ENCODE peak calls at places on chromosomes 5 and 9, in five cellular contexts. U is ascending aorta, K is Calu3, E is cerebellar nuclear complex, S is SK-N-MC. B is an unnamed sample.

GRCh38 chr5:94432499-94432898 is 185.9 kb downstream of the KIAA0825 start:
- DNase-seq in U (no peak), E (no peak), K (no peak), S (no peak), B (no peak)

GRCh38 chr9:77291714-77292113 is 114.4 kb downstream of the VPS13A start:
- DNase-seq in K (peak; percentile 15), E (no peak), U (no peak), S (no peak), B (peak; percentile 24)

GRCh38 chr9:26725573-26725972 is 167.0 kb downstream of the CAAP1 start:
- DNase-seq in K (no peak), U (no peak), S (no peak), E (no peak), B (no peak)

GRCh38 chr9:9078301-9078700 is 1278.7 kb upstream of the DMAC1 start:
- DNase-seq in U (no peak), S (no peak), K (no peak), E (no peak), B (no peak)

GRCh38 chr5:124824637-124825158 is 78.3 kb upstream of the ZNF608 start:
- DNase-seq in S (no peak), U (no peak), E (no peak), K (peak; percentile 20), B (no peak)

GRCh38 chr5:76942581-76942980 is 10.3 kb upstream of the CRHBP start:
- DNase-seq in E (no peak), S (no peak), U (no peak), K (no peak), B (no peak)

GRCh38 chr9:109640232-109641078 is 139.5 kb upstream of the PALM2AKAP2 start:
- DNase-seq in K (peak; percentile 50), U (no peak), E (no peak), S (no peak), B (no peak)

GRCh38 chr9:136023401-136024225 is 62.4 kb upstream of the UBAC1 start:
- DNase-seq in K (no peak), S (no peak), E (no peak), U (no peak), B (no peak)

GRCh38 chr9:138049779-138050471 is 172.3 kb downstream of the CACNA1B start:
- DNase-seq in U (no peak), K (no peak), S (no peak), E (no peak), B (no peak)

GRCh38 chr9:89661956-89662717 is 57.3 kb downstream of the GADD45G start:
- DNase-seq in K (peak; percentile 93), U (peak; percentile 85), S (peak; percentile 50), E (peak; percentile 98), B (peak; percentile 74)

GRCh38 chr9:79577969-79578723 is 6.4 kb downstream of the TLE4 start:
- DNase-seq in S (no peak), E (no peak), K (no peak), U (no peak), B (no peak)

GRCh38 chr5:151141535-151141934 is 16.0 kb downstream of the ANXA6 start:
- DNase-seq in E (no peak), S (no peak), K (no peak), U (no peak), B (no peak)

GRCh38 chr5:55821731-55822512 is 29.2 kb upstream of the IL31RA start:
- DNase-seq in S (no peak), E (no peak), K (peak; percentile 49), U (no peak), B (no peak)

GRCh38 chr5:100904259-100904822 is 1.3 kb upstream of the ST8SIA4 start:
- DNase-seq in S (no peak), K (no peak), U (no peak), E (no peak), B (no peak)

GRCh38 chr9:91066042-91066415 is 264.4 kb downstream of the SYK start:
- DNase-seq in U (no peak), K (no peak), E (no peak), S (no peak), B (no peak)

GRCh38 chr5:102306121-102306520 is 10.0 kb upstream of the SLCO4C1 start:
- DNase-seq in K (no peak), S (no peak), U (no peak), E (no peak), B (no peak)

GRCh38 chr5:10367586-10367985 is 14.1 kb downstream of the MARCHF6 start:
- DNase-seq in U (no peak), E (no peak), S (no peak), K (no peak), B (no peak)

GRCh38 chr5:137611926-137612435 is 112.9 kb upstream of the SPOCK1 start:
- DNase-seq in E (no peak), K (no peak), U (no peak), S (no peak), B (no peak)

GRCh38 chr5:157528036-157528632 is 47.4 kb downstream of the ADAM19 start:
- DNase-seq in E (no peak), S (no peak), U (no peak), K (no peak), B (no peak)

GRCh38 chr9:135070198-135070951 is 17.1 kb upstream of the OLFM1 start:
- DNase-seq in E (no peak), U (no peak), K (no peak), S (no peak), B (no peak)

GRCh38 chr9:108855888-108856287 is at the start of gene ACTL7B:
- DNase-seq in E (no peak), U (no peak), K (no peak), S (no peak), B (no peak)

GRCh38 chr9:130236436-130236985 is 29.0 kb upstream of the HMCN2 start:
- DNase-seq in S (no peak), U (no peak), K (no peak), E (no peak), B (no peak)

GRCh38 chr9:109901191-109901590 is 121.2 kb downstream of the PALM2AKAP2 start:
- DNase-seq in E (no peak), S (no peak), K (no peak), U (no peak), B (no peak)

GRCh38 chr5:154478224-154478565 is at the start of gene HAND1:
- DNase-seq in E (no peak), S (no peak), K (peak; percentile 53), U (no peak), B (no peak)

GRCh38 chr9:114220129-114220541 is 64.8 kb downstream of the COL27A1 start:
- DNase-seq in E (no peak), K (no peak), U (no peak), S (no peak), B (no peak)

GRCh38 chr9:101376117-101376866 is 8.5 kb downstream of the BAAT start:
- DNase-seq in U (no peak), E (no peak), K (no peak), S (no peak), B (no peak)

GRCh38 chr5:99191181-99191775 is 262.5 kb upstream of the CHD1 start:
- DNase-seq in S (no peak), U (no peak), E (no peak), K (no peak), B (no peak)

GRCh38 chr9:101465330-101465915 is 29.8 kb upstream of the ALDOB start:
- DNase-seq in E (no peak), K (peak; percentile 53), S (peak; percentile 92), U (no peak), B (peak; percentile 63)

GRCh38 chr5:54534306-54534705 is 16.7 kb downstream of the SNX18 start:
- DNase-seq in U (no peak), E (no peak), S (no peak), K (no peak), B (no peak)

GRCh38 chr5:32225445-32225844 is 51.3 kb upstream of the GOLPH3 start:
- DNase-seq in U (no peak), S (no peak), E (no peak), K (peak; percentile 37), B (no peak)

GRCh38 chr9:21936161-21936560 is 58.0 kb downstream of the CDKN2A start:
- DNase-seq in U (no peak), E (no peak), S (no peak), K (no peak), B (no peak)

GRCh38 chr9:2622361-2623045 is 916 bp downstream of the VLDLR start:
- DNase-seq in E (no peak), S (no peak), U (no peak), K (peak; percentile 21), B (peak; percentile 10)

GRCh38 chr5:170817195-170817594 is 33.7 kb downstream of the GABRP start:
- DNase-seq in K (no peak), U (no peak), S (no peak), E (no peak), B (no peak)

GRCh38 chr5:73304381-73304780 is 131.4 kb downstream of the TMEM174 start:
- DNase-seq in S (no peak), E (no peak), U (no peak), K (no peak), B (no peak)

GRCh38 chr9:93698140-93698908 is 121.9 kb downstream of the PHF2 start:
- DNase-seq in E (no peak), U (no peak), K (no peak), S (no peak), B (no peak)

GRCh38 chr9:138049085-138049778 is 171.7 kb downstream of the CACNA1B start:
- DNase-seq in E (no peak), K (no peak), U (no peak), S (no peak), B (no peak)

GRCh38 chr5:8340739-8341344 is 471.9 kb downstream of the MTRR start:
- DNase-seq in S (no peak), U (no peak), K (no peak), E (no peak), B (no peak)

B was measured in HuH-7.